ENCODE peak calls at places on chromosome 5, in eight cellular contexts. E, K, Q, H, O, W, U and G are unnamed samples.

GRCh38 chr5:50794812-50795211 is 128.4 kb downstream of the PARP8 start:
- DNase-seq in E (no peak), K (no peak), Q (no peak), H (no peak), O (no peak), W (no peak), U (no peak), G (no peak)

GRCh38 chr5:58937031-58937681 is 354.3 kb downstream of the RAB3C start:
- DNase-seq in E (no peak), K (no peak), Q (no peak), H (no peak), O (no peak), W (no peak), U (peak; percentile 92), G (no peak)

GRCh38 chr5:61160497-61160896 is 1.8 kb downstream of the SMIM15 start:
- DNase-seq in E (no peak), K (no peak), Q (no peak), H (no peak), O (no peak), W (no peak), U (no peak), G (no peak)

GRCh38 chr5:153831976-153832375 is 206.7 kb downstream of the FAM114A2 start:
- DNase-seq in E (no peak), K (peak; percentile 50), Q (no peak), H (no peak), O (peak; percentile 62), W (no peak), U (no peak), G (no peak)

GRCh38 chr5:14228219-14228618 is 85.1 kb downstream of the TRIO start:
- DNase-seq in E (no peak), K (peak; percentile 50), Q (no peak), H (no peak), O (no peak), W (no peak), U (no peak), G (no peak)

GRCh38 chr5:125367702-125368101 is 621.3 kb upstream of the ZNF608 start:
- DNase-seq in E (no peak), K (no peak), Q (no peak), H (no peak), O (no peak), W (no peak), U (no peak), G (no peak)

GRCh38 chr5:86596476-86596875 is 21.3 kb upstream of the COX7C start:
- DNase-seq in E (no peak), K (no peak), Q (no peak), H (no peak), O (no peak), W (no peak), U (peak; percentile 56), G (no peak)

GRCh38 chr5:150213530-150213929 is 23.7 kb downstream of the SLC6A7 start:
- DNase-seq in E (no peak), K (peak; percentile 56), Q (no peak), H (no peak), O (no peak), W (no peak), U (no peak), G (no peak)

GRCh38 chr5:143985832-143986485 is 174.0 kb downstream of the HMHB1 start:
- DNase-seq in E (peak; percentile 19), K (peak; percentile 62), Q (no peak), H (no peak), O (no peak), W (no peak), U (peak; percentile 61), G (no peak)

GRCh38 chr5:91255396-91256141 is 127.5 kb downstream of the ARRDC3 start:
- DNase-seq in E (no peak), K (no peak), Q (no peak), H (no peak), O (no peak), W (no peak), U (no peak), G (no peak)

GRCh38 chr5:13536921-13537320 is 407.6 kb downstream of the DNAH5 start:
- DNase-seq in E (peak; percentile 1), K (no peak), Q (no peak), H (no peak), O (peak; percentile 18), W (no peak), U (no peak), G (no peak)

GRCh38 chr5:134097221-134097620 is 17.3 kb upstream of the TCF7 start:
- DNase-seq in E (no peak), K (no peak), Q (no peak), H (no peak), O (no peak), W (no peak), U (peak; percentile 54), G (no peak)

GRCh38 chr5:135239461-135240282 is 159.4 kb downstream of the MACROH2A1 start:
- DNase-seq in E (peak; percentile 47), K (peak; percentile 73), Q (no peak), H (no peak), O (no peak), W (no peak), U (no peak), G (no peak)

GRCh38 chr5:14202462-14202861 is 59.3 kb downstream of the TRIO start:
- DNase-seq in E (no peak), K (peak; percentile 90), Q (no peak), H (no peak), O (no peak), W (no peak), U (peak; percentile 39), G (no peak)

GRCh38 chr5:77333451-77334123 is 123.1 kb downstream of the PDE8B start:
- DNase-seq in E (no peak), K (no peak), Q (no peak), H (no peak), O (no peak), W (no peak), U (peak; percentile 18), G (no peak)

GRCh38 chr5:528625-529511 is 4.6 kb upstream of the SLC9A3 start:
- DNase-seq in E (no peak), K (no peak), Q (no peak), H (no peak), O (no peak), W (no peak), U (peak; percentile 49), G (no peak)

GRCh38 chr5:36452394-36453100 is 150.8 kb upstream of the RANBP3L start:
- DNase-seq in E (no peak), K (no peak), Q (no peak), H (no peak), O (no peak), W (no peak), U (no peak), G (peak; percentile 35)

GRCh38 chr5:50666261-50667078 is at the start of gene PARP8:
- DNase-seq in E (peak; percentile 27), K (peak; percentile 51), Q (peak; percentile 5), H (peak; percentile 47), O (no peak), W (peak; percentile 56), U (peak; percentile 39), G (no peak)

GRCh38 chr5:9766581-9766980 is 136.4 kb upstream of the TAS2R1 start:
- DNase-seq in E (no peak), K (peak; percentile 54), Q (no peak), H (no peak), O (no peak), W (no peak), U (no peak), G (no peak)

GRCh38 chr5:169716287-169716686 is 79.2 kb downstream of the DOCK2 start:
- DNase-seq in E (no peak), K (peak; percentile 86), Q (no peak), H (no peak), O (no peak), W (no peak), U (no peak), G (no peak)

GRCh38 chr5:72122619-72123018 is 15.3 kb downstream of the MAP1B start:
- DNase-seq in E (no peak), K (no peak), Q (no peak), H (no peak), O (no peak), W (no peak), U (peak; percentile 81), G (no peak)

GRCh38 chr5:138963763-138964371 is 88.7 kb upstream of the LRRTM2 start:
- DNase-seq in E (no peak), K (no peak), Q (no peak), H (no peak), O (no peak), W (no peak), U (peak; percentile 70), G (no peak)

GRCh38 chr5:96565843-96566242 is 96.3 kb upstream of the CAST start:
- DNase-seq in E (peak; percentile 10), K (peak; percentile 81), Q (no peak), H (no peak), O (peak; percentile 44), W (no peak), U (peak; percentile 83), G (peak; percentile 22)

GRCh38 chr5:105899726-105900125 is 1771.0 kb downstream of the EFNA5 start:
- DNase-seq in E (no peak), K (no peak), Q (no peak), H (no peak), O (no peak), W (no peak), U (no peak), G (no peak)

GRCh38 chr5:148125641-148126040 is 42.7 kb upstream of the SPINK14 start:
- DNase-seq in E (no peak), K (peak; percentile 37), Q (no peak), H (no peak), O (peak; percentile 11), W (no peak), U (peak; percentile 25), G (no peak)

GRCh38 chr5:126984632-126985031 is 45.7 kb downstream of the MARCHF3 start:
- DNase-seq in E (no peak), K (no peak), Q (no peak), H (no peak), O (no peak), W (no peak), U (no peak), G (no peak)

GRCh38 chr5:74166064-74166463 is 474.5 kb downstream of the ENC1 start:
- DNase-seq in E (no peak), K (peak; percentile 43), Q (no peak), H (no peak), O (no peak), W (no peak), U (no peak), G (no peak)

GRCh38 chr5:149747141-149747832 is 17.2 kb downstream of the PPARGC1B start:
- DNase-seq in E (no peak), K (no peak), Q (no peak), H (no peak), O (peak; percentile 35), W (no peak), U (no peak), G (no peak)

GRCh38 chr5:10828241-10828640 is 67.2 kb upstream of the DAP start:
- DNase-seq in E (peak; percentile 51), K (peak; percentile 70), Q (no peak), H (no peak), O (no peak), W (no peak), U (no peak), G (no peak)

GRCh38 chr5:151181818-151182217 is 24.2 kb upstream of the ANXA6 start:
- DNase-seq in E (no peak), K (peak; percentile 13), Q (no peak), H (no peak), O (no peak), W (no peak), U (no peak), G (no peak)

GRCh38 chr5:14946813-14947640 is 75.4 kb upstream of the ANKH start:
- DNase-seq in E (no peak), K (peak; percentile 42), Q (no peak), H (no peak), O (peak; percentile 55), W (peak; percentile 17), U (peak; percentile 59), G (no peak)

GRCh38 chr5:8491254-8491653 is 622.3 kb downstream of the MTRR start:
- DNase-seq in E (no peak), K (peak; percentile 34), Q (no peak), H (no peak), O (no peak), W (no peak), U (no peak), G (no peak)

GRCh38 chr5:151493599-151494136 is 46.3 kb downstream of the SLC36A1 start:
- DNase-seq in E (no peak), K (no peak), Q (no peak), H (no peak), O (no peak), W (no peak), U (no peak), G (no peak)

GRCh38 chr5:179163236-179164155 is 103.3 kb downstream of the ZNF354C start:
- DNase-seq in E (no peak), K (no peak), Q (no peak), H (no peak), O (no peak), W (no peak), U (no peak), G (no peak)